ENCODE peak calls at places on chromosomes 3 and 15, in five cellular contexts. F is psoas muscle; Q is CD4-positive, CD25-positive, alpha-beta regulatory T cell; V is dorsolateral prefrontal cortex; X is osteoblast. L is an unnamed sample.

GRCh38 chr3:117719316-117719926 is 1009.8 kb downstream of the TUSC7 start:
- DNase-seq in F (no peak), Q (peak), V (no peak), X (no peak), L (no peak)

GRCh38 chr15:51016615-51017014 is 78.1 kb downstream of the TNFAIP8L3 start:
- DNase-seq in F (no peak), Q (no peak), V (no peak), X (no peak), L (no peak)

GRCh38 chr3:52671676-52672075 is 14.0 kb downstream of the PBRM1 start:
- DNase-seq in F (no peak), Q (no peak), V (no peak), X (no peak), L (no peak)

GRCh38 chr15:43317566-43318184 is 12.7 kb downstream of the LCMT2 start:
- DNase-seq in F (no peak), Q (no peak), V (no peak), X (no peak), L (no peak)

GRCh38 chr15:38886315-38887163 is 321.9 kb upstream of the RASGRP1 start:
- DNase-seq in F (no peak), Q (no peak), V (no peak), X (no peak), L (no peak)

GRCh38 chr3:190862209-190863118 is at the start of gene GMNC:
- DNase-seq in F (peak), Q (peak), V (peak), X (peak), L (peak)

GRCh38 chr15:64909546-64909945 is 2.2 kb upstream of the ANKDD1A start:
- DNase-seq in F (no peak), Q (no peak), V (no peak), X (no peak), L (no peak)

GRCh38 chr3:71581451-71581980 is 2.0 kb downstream of the FOXP1 start:
- DNase-seq in F (peak), Q (peak), V (peak), X (peak), L (peak)

GRCh38 chr3:113086506-113087461 is 96.0 kb downstream of the GTPBP8 start:
- DNase-seq in F (no peak), Q (no peak), V (no peak), X (no peak), L (no peak)

GRCh38 chr3:15206662-15207576 is 873 bp downstream of the CAPN7 start:
- DNase-seq in F (peak), Q (peak), V (no peak), X (peak), L (no peak)

GRCh38 chr3:31251083-31251482 is 281.6 kb upstream of the STT3B start:
- DNase-seq in F (no peak), Q (no peak), V (no peak), X (no peak), L (no peak)

GRCh38 chr15:89640245-89640644 is 15.0 kb downstream of the KIF7 start:
- DNase-seq in F (no peak), Q (no peak), V (no peak), X (no peak), L (no peak)

GRCh38 chr3:125511420-125512094 is 8.4 kb downstream of the SNX4 start:
- DNase-seq in F (no peak), Q (no peak), V (no peak), X (peak), L (no peak)

GRCh38 chr15:84750583-84751092 is 2.2 kb downstream of the ZNF592 start:
- DNase-seq in F (no peak), Q (peak), V (no peak), X (no peak), L (no peak)

GRCh38 chr3:100407977-100408532 is 6.7 kb downstream of the LNP1 start:
- DNase-seq in F (no peak), Q (no peak), V (no peak), X (no peak), L (no peak)

GRCh38 chr3:72310028-72310987 is 525.4 kb upstream of the PROK2 start:
- DNase-seq in F (no peak), Q (peak), V (no peak), X (peak), L (no peak)

GRCh38 chr3:127019449-127019848 is 36.5 kb downstream of the PLXNA1 start:
- DNase-seq in F (no peak), Q (no peak), V (no peak), X (peak), L (no peak)

GRCh38 chr15:39582286-39582976 is 1.6 kb downstream of the THBS1 start:
- DNase-seq in F (no peak), Q (no peak), V (no peak), X (peak), L (no peak)

GRCh38 chr3:186354100-186354499 is 7.9 kb downstream of the DGKG start:
- DNase-seq in F (no peak), Q (no peak), V (no peak), X (no peak), L (no peak)

GRCh38 chr3:171371354-171371753 is 88.9 kb downstream of the TNIK start:
- DNase-seq in F (no peak), Q (no peak), V (no peak), X (no peak), L (no peak)

GRCh38 chr15:64842986-64843561 is 1.4 kb downstream of the PLEKHO2 start:
- DNase-seq in F (peak), Q (peak), V (no peak), X (peak), L (no peak)

GRCh38 chr15:51706347-51706746 is 25.0 kb downstream of the SCG3 start:
- DNase-seq in F (no peak), Q (no peak), V (no peak), X (no peak), L (no peak)

GRCh38 chr3:120180731-120181412 is 86.6 kb upstream of the GSK3B start:
- DNase-seq in F (no peak), Q (no peak), V (no peak), X (peak), L (no peak)

GRCh38 chr3:151501171-151501790 is 40.4 kb upstream of the IGSF10 start:
- DNase-seq in F (no peak), Q (no peak), V (no peak), X (no peak), L (no peak)

GRCh38 chr3:62647711-62648110 is 227.5 kb downstream of the CADPS start:
- DNase-seq in F (no peak), Q (no peak), V (no peak), X (no peak), L (no peak)

GRCh38 chr3:8658326-8659212 is 14.0 kb upstream of the SSUH2 start:
- DNase-seq in F (peak), Q (no peak), V (no peak), X (no peak), L (peak)

GRCh38 chr15:92954578-92954977 is 54.5 kb downstream of the CHD2 start:
- DNase-seq in F (no peak), Q (peak), V (no peak), X (no peak), L (no peak)

GRCh38 chr3:131221731-131222130 is 159.8 kb upstream of the NUDT16 start:
- DNase-seq in F (no peak), Q (no peak), V (no peak), X (no peak), L (no peak)

GRCh38 chr3:197035577-197035976 is 6.0 kb upstream of the MELTF start:
- DNase-seq in F (no peak), Q (no peak), V (no peak), X (peak), L (no peak)

GRCh38 chr3:60133269-60133877 is 1083.5 kb upstream of the CFAP20DC start:
- DNase-seq in F (no peak), Q (no peak), V (no peak), X (no peak), L (no peak)
- H3K27ac ChIP-seq in F (no peak), Q (no peak), V (no peak), X (no peak), L (no peak)

GRCh38 chr15:86362556-86362955 is 282.9 kb downstream of the AGBL1 start:
- DNase-seq in F (no peak), Q (no peak), V (no peak), X (no peak), L (no peak)
- H3K27ac ChIP-seq in F (no peak), Q (no peak), V (no peak), X (no peak), L (no peak)

GRCh38 chr15:34809186-34809585 is 13.8 kb upstream of the ACTC1 start:
- DNase-seq in F (no peak), Q (no peak), V (no peak), X (no peak), L (no peak)

GRCh38 chr15:34815836-34816235 is 20.5 kb upstream of the ACTC1 start:
- DNase-seq in F (no peak), Q (no peak), V (no peak), X (no peak), L (no peak)

GRCh38 chr15:34810455-34811146 is 15.3 kb upstream of the ACTC1 start:
- DNase-seq in F (no peak), Q (no peak), V (no peak), X (peak), L (no peak)

GRCh38 chr15:34813446-34814190 is 18.3 kb upstream of the ACTC1 start:
- DNase-seq in F (no peak), Q (no peak), V (no peak), X (no peak), L (no peak)

DNA sequence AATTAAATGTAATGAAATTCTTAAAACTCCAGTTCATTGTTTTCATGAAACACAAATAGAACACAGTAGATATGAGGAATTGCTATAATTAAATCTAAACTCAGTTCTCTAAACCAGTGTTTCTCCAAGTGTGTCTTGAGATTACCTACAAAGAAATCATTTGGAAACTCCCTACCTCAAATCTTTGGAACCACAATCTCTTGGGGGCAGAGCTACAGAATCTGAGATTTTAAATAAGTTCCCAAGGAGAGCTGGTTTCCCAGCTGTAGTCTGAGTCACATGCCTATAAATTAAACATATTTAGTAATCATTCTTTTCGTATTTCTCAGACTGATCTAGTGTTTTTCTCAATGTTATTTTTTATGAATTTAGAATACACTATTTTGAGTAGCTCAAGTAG is 17.0 kb upstream of the ACTC1 start:
- DNase-seq in F (no peak), Q (no peak), V (no peak), X (peak), L (no peak)
- H3K27ac ChIP-seq in F (no peak), Q (no peak), V (no peak), X (peak), L (no peak)

GRCh38 chr3:152595975-152596832 is 238.7 kb upstream of the P2RY1 start:
- DNase-seq in F (peak), Q (peak), V (no peak), X (peak), L (no peak)
- H3K27ac ChIP-seq in F (peak), Q (no peak), V (no peak), X (peak), L (peak)

GRCh38 chr3:89113344-89113743 is 5.9 kb downstream of the EPHA3 start:
- DNase-seq in F (no peak), Q (no peak), V (no peak), X (no peak), L (no peak)

GRCh38 chr3:89116486-89116885 is 9.1 kb downstream of the EPHA3 start:
- DNase-seq in F (no peak), Q (no peak), V (no peak), X (no peak), L (no peak)

GRCh38 chr3:89114841-89115223 is 7.4 kb downstream of the EPHA3 start:
- DNase-seq in F (no peak), Q (no peak), V (no peak), X (no peak), L (peak)

GRCh38 chr3:89113887-89114840 is 6.7 kb downstream of the EPHA3 start:
- DNase-seq in F (peak), Q (peak), V (peak), X (peak), L (peak)
- H3K27ac ChIP-seq in F (no peak), Q (no peak), V (peak), X (no peak), L (peak)

GRCh38 chr15:48221261-48221660 is 15.2 kb downstream of the SLC12A1 start:
- DNase-seq in F (no peak), Q (no peak), V (no peak), X (no peak), L (no peak)

GRCh38 chr15:48222627-48223026 is 16.5 kb downstream of the SLC12A1 start:
- DNase-seq in F (no peak), Q (no peak), V (no peak), X (no peak), L (no peak)

DNA sequence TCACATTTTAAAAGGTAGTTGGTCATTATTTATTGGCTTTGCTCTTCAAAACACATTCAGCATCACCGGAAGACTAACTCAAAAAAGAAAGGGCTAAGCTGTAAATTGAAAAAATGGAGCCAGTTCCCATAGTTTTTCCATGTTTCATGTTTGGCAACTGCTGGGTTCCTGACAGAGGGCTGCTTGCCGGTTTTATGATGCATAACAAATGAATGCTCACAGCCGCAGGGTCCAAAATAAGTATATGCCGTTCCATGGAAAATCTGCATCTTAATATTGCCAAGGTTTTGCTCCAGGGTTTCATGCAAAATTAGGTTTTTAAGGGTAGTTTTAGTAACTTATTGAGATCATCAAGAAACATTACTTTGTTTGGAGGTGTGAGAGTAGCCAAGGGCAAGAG is 15.8 kb downstream of the SLC12A1 start:
- DNase-seq in F (no peak), Q (no peak), V (no peak), X (peak), L (no peak)
- H3K27ac ChIP-seq in F (no peak), Q (no peak), V (no peak), X (no peak), L (no peak)